ENCODE peak calls at places on chromosomes 5 and 9, in six cellular contexts. One of them, this sample, is unnamed.

GRCh38 chr5:83777856-83778255 is 57.2 kb upstream of the HAPLN1 start:
- DNase-seq in HCT116: no peak
- DNase-seq in K562: no peak
- DNase-seq in GM12878: no peak
- DNase-seq in HepG2: no peak
- DNase-seq in SK-N-SH: no peak
- DNase-seq in this sample: no peak

GRCh38 chr9:21311888-21312287 is 6.8 kb upstream of the IFNA5 start:
- DNase-seq in HepG2: no peak
- DNase-seq in K562: no peak
- DNase-seq in HCT116: no peak
- DNase-seq in SK-N-SH: no peak
- DNase-seq in GM12878: no peak
- DNase-seq in this sample: no peak

GRCh38 chr5:18008940-18009339 is 374.7 kb downstream of the TAF11L14 start:
- DNase-seq in HepG2: no peak
- DNase-seq in K562: no peak
- DNase-seq in SK-N-SH: no peak
- DNase-seq in HCT116: no peak
- DNase-seq in GM12878: no peak
- DNase-seq in this sample: no peak

GRCh38 chr5:84322646-84323045 is 62.0 kb downstream of the EDIL3 start:
- DNase-seq in HepG2: no peak
- DNase-seq in SK-N-SH: no peak
- DNase-seq in HCT116: no peak
- DNase-seq in GM12878: no peak
- DNase-seq in K562: no peak
- DNase-seq in this sample: no peak

GRCh38 chr5:81638471-81638870 is 112.4 kb downstream of the SSBP2 start:
- DNase-seq in GM12878: no peak
- DNase-seq in HCT116: no peak
- DNase-seq in K562: no peak
- DNase-seq in SK-N-SH: no peak
- DNase-seq in HepG2: no peak
- DNase-seq in this sample: no peak

GRCh38 chr9:88110026-88110425 is 28.2 kb downstream of the SPATA31C2 start:
- DNase-seq in SK-N-SH: no peak
- DNase-seq in K562: no peak
- DNase-seq in HCT116: no peak
- DNase-seq in GM12878: no peak
- DNase-seq in HepG2: no peak
- DNase-seq in this sample: no peak

GRCh38 chr9:95025213-95026170 is 292.0 kb downstream of the FANCC start:
- DNase-seq in SK-N-SH: peak
- DNase-seq in GM12878: no peak
- DNase-seq in HepG2: peak
- DNase-seq in HCT116: no peak
- DNase-seq in K562: peak
- DNase-seq in this sample: no peak

GRCh38 chr5:132322266-132322665 is 28.1 kb downstream of the SLC22A4 start:
- DNase-seq in HCT116: no peak
- DNase-seq in HepG2: no peak
- DNase-seq in SK-N-SH: no peak
- DNase-seq in GM12878: no peak
- DNase-seq in K562: no peak
- DNase-seq in this sample: peak

GRCh38 chr9:124790301-124790700 is 13.4 kb downstream of the OLFML2A start:
- DNase-seq in GM12878: no peak
- DNase-seq in SK-N-SH: no peak
- DNase-seq in HCT116: no peak
- DNase-seq in K562: no peak
- DNase-seq in HepG2: no peak
- DNase-seq in this sample: no peak

GRCh38 chr5:101534486-101535110 is 631.5 kb upstream of the ST8SIA4 start:
- DNase-seq in K562: no peak
- DNase-seq in HepG2: no peak
- DNase-seq in HCT116: no peak
- DNase-seq in GM12878: no peak
- DNase-seq in SK-N-SH: no peak
- DNase-seq in this sample: no peak

GRCh38 chr9:18438951-18439350 is 35.0 kb upstream of the ADAMTSL1 start:
- DNase-seq in HepG2: no peak
- DNase-seq in SK-N-SH: no peak
- DNase-seq in HCT116: no peak
- DNase-seq in K562: no peak
- DNase-seq in GM12878: no peak
- DNase-seq in this sample: no peak

GRCh38 chr5:59296317-59297264 is 596.9 kb downstream of the PDE4D start:
- DNase-seq in GM12878: no peak
- DNase-seq in HepG2: peak
- DNase-seq in HCT116: no peak
- DNase-seq in SK-N-SH: no peak
- DNase-seq in K562: no peak
- DNase-seq in this sample: no peak

GRCh38 chr5:5887818-5888217 is 465.3 kb downstream of the ICE1 start:
- DNase-seq in K562: no peak
- DNase-seq in SK-N-SH: no peak
- DNase-seq in GM12878: no peak
- DNase-seq in HCT116: no peak
- DNase-seq in HepG2: no peak
- DNase-seq in this sample: no peak
- TF ChIP-seq SIN3A in K562: no peak
- TF ChIP-seq SIN3A in SK-N-SH: no peak
- TF ChIP-seq SIN3A in GM12878: no peak
- TF ChIP-seq SIN3A in HCT116: no peak
- TF ChIP-seq SIN3A in HepG2: no peak
- TF ChIP-seq SIN3A in this sample: no peak

GRCh38 chr9:19830796-19831195 is 42.0 kb upstream of the SLC24A2 start:
- DNase-seq in GM12878: no peak
- DNase-seq in SK-N-SH: no peak
- DNase-seq in K562: no peak
- DNase-seq in HepG2: no peak
- DNase-seq in HCT116: no peak
- DNase-seq in this sample: no peak

DNA sequence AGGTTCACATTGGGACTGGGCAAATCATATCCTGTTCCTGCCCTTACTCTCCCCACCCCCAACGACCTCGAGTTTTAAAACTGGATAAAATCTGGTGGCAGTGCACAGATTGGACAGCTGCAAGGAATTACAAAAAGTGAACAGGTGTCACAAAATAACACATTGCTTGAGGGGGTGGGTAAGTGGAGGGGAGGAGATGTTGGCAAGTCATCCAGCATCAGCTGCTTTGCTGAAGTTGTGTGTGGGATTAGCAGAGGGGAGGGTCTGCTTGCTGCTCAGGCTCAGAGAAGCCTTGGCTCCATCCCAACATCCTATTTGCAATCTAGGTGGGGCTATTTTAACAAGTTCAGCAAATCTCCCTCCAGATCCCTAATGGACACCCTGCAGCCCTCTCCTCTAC is 39.7 kb upstream of the SLC24A2 start:
- DNase-seq in HCT116: no peak
- DNase-seq in SK-N-SH: no peak
- DNase-seq in GM12878: no peak
- DNase-seq in K562: no peak
- DNase-seq in HepG2: no peak
- DNase-seq in this sample: no peak
- TF ChIP-seq YY1 in HCT116: no peak
- TF ChIP-seq YY1 in SK-N-SH: no peak
- TF ChIP-seq YY1 in GM12878: no peak
- TF ChIP-seq YY1 in K562: no peak
- TF ChIP-seq YY1 in HepG2: no peak
- TF ChIP-seq YY1 in this sample: no peak

GRCh38 chr9:120413121-120414048 is 166.6 kb downstream of the CDK5RAP2 start:
- DNase-seq in SK-N-SH: peak
- DNase-seq in K562: no peak
- DNase-seq in HCT116: no peak
- DNase-seq in HepG2: no peak
- DNase-seq in GM12878: no peak
- DNase-seq in this sample: no peak
- TF ChIP-seq SIN3A in SK-N-SH: no peak
- TF ChIP-seq SIN3A in K562: no peak
- TF ChIP-seq SIN3A in HCT116: no peak
- TF ChIP-seq SIN3A in HepG2: no peak
- TF ChIP-seq SIN3A in GM12878: no peak
- TF ChIP-seq SIN3A in this sample: no peak

DNA sequence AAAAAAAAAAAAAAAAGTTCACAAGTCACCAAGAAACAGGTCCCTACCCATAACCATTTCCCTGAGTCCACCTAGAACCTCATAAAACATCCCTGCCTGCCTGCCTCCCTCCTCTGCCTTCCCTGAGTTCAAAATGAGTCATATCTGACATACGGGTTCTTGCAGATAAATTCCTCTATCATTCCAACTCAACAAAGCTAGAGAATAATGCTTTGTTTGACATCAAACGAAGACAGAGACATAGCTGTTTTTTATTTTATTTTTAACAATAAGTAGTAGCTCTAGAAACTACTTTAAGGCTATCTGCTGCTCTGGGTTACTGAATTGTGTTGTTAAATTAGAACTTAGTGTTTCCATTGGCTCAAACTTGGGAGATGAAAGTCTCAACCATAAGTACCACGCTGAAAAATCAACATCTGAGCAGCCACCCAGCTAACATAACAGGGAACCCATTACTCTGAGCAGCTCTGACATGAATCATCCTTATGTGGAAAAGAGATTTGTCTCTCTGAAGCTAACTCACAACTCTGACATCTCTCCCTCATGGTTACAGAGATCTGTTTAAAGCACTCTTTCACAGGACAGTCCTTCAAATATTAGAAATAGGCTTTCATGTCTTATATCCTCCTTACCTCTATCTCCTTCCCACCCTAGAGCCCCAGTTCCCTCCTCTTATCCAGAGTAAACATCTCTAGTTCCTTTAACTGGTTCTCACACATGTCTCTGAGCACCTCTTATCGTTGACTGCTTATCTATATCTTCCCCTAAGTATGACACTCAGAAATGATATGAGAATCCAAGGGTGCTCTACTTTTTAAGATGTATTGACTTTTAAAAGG is 12.1 kb downstream of the TMEM245 start:
- DNase-seq in HepG2: peak
- DNase-seq in K562: peak
- DNase-seq in HCT116: peak
- DNase-seq in SK-N-SH: no peak
- DNase-seq in GM12878: no peak
- DNase-seq in this sample: no peak
- TF ChIP-seq YY1 in HepG2: no peak
- TF ChIP-seq YY1 in K562: no peak
- TF ChIP-seq YY1 in HCT116: no peak
- TF ChIP-seq YY1 in SK-N-SH: no peak
- TF ChIP-seq YY1 in GM12878: no peak
- TF ChIP-seq YY1 in this sample: no peak

DNA sequence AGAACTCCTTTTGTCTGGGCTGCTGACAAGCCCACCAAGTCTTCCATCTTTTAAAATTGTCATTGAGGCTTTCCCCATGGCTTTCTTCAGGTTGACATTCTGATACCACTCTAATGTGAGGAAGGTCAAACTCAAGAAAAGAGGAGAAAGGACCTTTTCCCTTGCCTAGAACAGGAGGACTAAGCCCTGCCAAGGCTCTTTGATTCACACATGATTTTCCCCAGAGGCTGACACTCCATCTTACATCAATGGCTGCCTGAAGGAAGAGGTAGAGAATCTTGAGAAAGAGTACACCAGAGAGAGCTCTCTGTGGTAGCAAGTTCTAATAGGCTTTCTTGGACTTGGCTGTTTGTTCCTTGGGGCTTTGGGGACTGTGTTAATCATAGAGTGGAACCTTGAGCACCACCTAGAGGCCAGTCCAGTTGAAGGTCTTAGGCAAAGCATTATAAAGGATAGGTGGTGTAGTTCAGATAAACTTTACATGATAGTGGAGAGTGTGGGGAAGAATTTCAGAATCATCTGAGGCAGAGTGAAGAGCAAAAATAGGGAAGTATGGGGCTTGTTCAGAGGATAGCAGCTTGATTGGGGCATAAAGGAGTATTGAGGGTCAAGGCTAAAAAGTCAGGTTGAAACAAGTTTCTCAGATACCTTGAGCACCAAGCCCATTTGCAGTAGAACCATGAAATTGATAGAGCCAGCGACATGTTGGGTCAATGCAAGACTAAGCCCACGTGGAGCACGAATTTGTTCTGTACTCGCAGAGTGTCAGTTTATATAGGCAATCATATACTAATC is 36.7 kb downstream of the NDFIP1 start:
- DNase-seq in K562: peak
- DNase-seq in HCT116: peak
- DNase-seq in SK-N-SH: peak
- DNase-seq in GM12878: peak
- DNase-seq in HepG2: peak
- DNase-seq in this sample: peak
- TF ChIP-seq SIN3A in K562: no peak
- TF ChIP-seq SIN3A in HCT116: no peak
- TF ChIP-seq SIN3A in SK-N-SH: no peak
- TF ChIP-seq SIN3A in GM12878: no peak
- TF ChIP-seq SIN3A in HepG2: no peak
- TF ChIP-seq SIN3A in this sample: no peak

GRCh38 chr5:60399507-60399906 is 300.5 kb downstream of the DEPDC1B start:
- DNase-seq in HepG2: no peak
- DNase-seq in GM12878: no peak
- DNase-seq in HCT116: no peak
- DNase-seq in SK-N-SH: no peak
- DNase-seq in K562: no peak
- DNase-seq in this sample: no peak

GRCh38 chr5:60403343-60404006 is 296.5 kb downstream of the DEPDC1B start:
- DNase-seq in HepG2: peak
- DNase-seq in GM12878: no peak
- DNase-seq in SK-N-SH: no peak
- DNase-seq in HCT116: no peak
- DNase-seq in K562: no peak
- DNase-seq in this sample: no peak

GRCh38 chr5:60402161-60402785 is 297.7 kb downstream of the DEPDC1B start:
- DNase-seq in GM12878: no peak
- DNase-seq in HepG2: no peak
- DNase-seq in K562: no peak
- DNase-seq in SK-N-SH: no peak
- DNase-seq in HCT116: no peak
- DNase-seq in this sample: no peak

DNA sequence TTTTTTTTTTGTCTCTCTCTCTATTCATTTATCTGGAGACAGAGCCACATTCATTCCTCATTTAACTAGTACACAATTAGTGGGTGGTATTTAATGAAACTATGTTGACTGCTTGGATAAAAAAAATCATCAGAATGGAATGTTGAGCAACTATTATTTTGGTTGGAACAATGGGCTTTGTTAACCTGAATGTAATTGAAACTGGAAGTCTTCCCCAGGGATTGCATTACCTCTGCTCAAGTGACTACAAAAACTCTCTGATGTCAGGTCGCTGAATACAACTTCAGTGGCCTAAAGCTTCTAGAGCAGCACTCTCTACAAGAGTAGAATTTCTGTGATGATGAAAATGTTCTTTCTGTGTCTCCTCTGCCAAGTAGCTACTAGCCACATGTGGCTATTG is 295.8 kb downstream of the DEPDC1B start:
- DNase-seq in HCT116: no peak
- DNase-seq in GM12878: no peak
- DNase-seq in K562: no peak
- DNase-seq in HepG2: peak
- DNase-seq in SK-N-SH: no peak
- DNase-seq in this sample: no peak
- TF ChIP-seq YY1 in HCT116: no peak
- TF ChIP-seq YY1 in GM12878: no peak
- TF ChIP-seq YY1 in K562: no peak
- TF ChIP-seq YY1 in HepG2: no peak
- TF ChIP-seq YY1 in SK-N-SH: no peak
- TF ChIP-seq YY1 in this sample: no peak

This sample was measured in H1.